ENCODE peak calls at places on chromosomes 13 and 19, in seven cellular contexts. U is activated CD4-positive, CD25-positive, alpha-beta regulatory T cell; X is stimulated activated naive CD8-positive, alpha-beta T cell treated with anti-CD3 and anti-CD28 coated beads, Interleukin-15, Interleukin-2, amounts not matched to agents 100 U/mL and 50 U/mL, for 24 hours; H is fibroblast of mammary gland; I is activated naive CD8-positive, alpha-beta T cell treated with anti-CD3 and anti-CD28 coated beads for 36 hours; A is psoas muscle; S is caudate nucleus. G is an unnamed sample.

GRCh38 chr19:45324349-45324907 is 1.8 kb upstream of the CKM start:
- DNase-seq in H (no peak), X (no peak), A (no peak), S (no peak), U (no peak), I (no peak), G (no peak)

GRCh38 chr13:73138276-73138950 is 79.6 kb downstream of the KLF5 start:
- DNase-seq in S (no peak), U (no peak), I (no peak), A (no peak), H (peak; percentile 23), X (no peak), G (peak; percentile 47)

GRCh38 chr19:51002542-51003311 is 1.3 kb upstream of the KLK8 start:
- DNase-seq in S (no peak), A (no peak), H (peak; percentile 47), I (peak; percentile 58), X (peak; percentile 30), U (no peak), G (no peak)

GRCh38 chr13:77820431-77821149 is 98.0 kb downstream of the EDNRB start:
- DNase-seq in A (no peak), I (no peak), X (no peak), H (no peak), S (no peak), U (no peak), G (no peak)

GRCh38 chr19:27716922-27717321 is 1496.0 kb downstream of the UQCRFS1 start:
- DNase-seq in H (no peak), A (no peak), I (no peak), S (no peak), X (no peak), U (no peak), G (no peak)

GRCh38 chr13:98697833-98698232 is 54.6 kb downstream of the SLC15A1 start:
- DNase-seq in U (no peak), S (no peak), I (no peak), A (no peak), H (no peak), X (no peak), G (no peak)

GRCh38 chr13:70964124-70964523 is 855.9 kb upstream of the KLHL1 start:
- DNase-seq in U (no peak), X (no peak), H (no peak), A (no peak), I (no peak), S (no peak), G (peak; percentile 0)

GRCh38 chr13:64917566-64917965 is 2312.6 kb downstream of the PCDH9 start:
- DNase-seq in H (no peak), I (no peak), A (no peak), S (no peak), U (no peak), X (no peak), G (no peak)

GRCh38 chr19:42132030-42132628 is at the start of gene POU2F2:
- DNase-seq in S (peak; percentile 13), U (peak; percentile 85), H (no peak), I (peak; percentile 90), X (peak; percentile 89), A (peak; percentile 31), G (no peak)

GRCh38 chr13:19818223-19818842 is 35.6 kb upstream of the PSPC1 start:
- DNase-seq in S (no peak), X (peak; percentile 55), A (peak; percentile 15), H (peak; percentile 11), I (peak; percentile 45), U (no peak), G (peak; percentile 26)

GRCh38 chr13:111893071-111893606 is 173.8 kb upstream of the SOX1 start:
- DNase-seq in A (no peak), S (peak; percentile 48), I (no peak), H (no peak), U (no peak), X (no peak), G (no peak)